ENCODE peak calls at places on chromosome 1, in six cellular contexts. M is nucleus accumbens, W is HT-29, Q is COLO829, D is cerebellar cortex, Y is Panc1. P is an unnamed sample.

GRCh38 chr1:11320153-11320936 is 47.3 kb downstream of the UBIAD1 start:
- DNase-seq in M (no peak), Y (peak), D (peak), Q (no peak), W (no peak), P (no peak)

GRCh38 chr1:3632716-3633343 is 8.0 kb downstream of the TPRG1L start:
- DNase-seq in D (no peak), Q (no peak), Y (no peak), M (no peak), W (no peak), P (no peak)

GRCh38 chr1:218369688-218370511 is 24.8 kb downstream of the TGFB2 start:
- DNase-seq in Y (no peak), Q (peak), M (no peak), W (no peak), D (no peak), P (peak)

GRCh38 chr1:48878191-48878940 is 101.7 kb upstream of the BEND5 start:
- DNase-seq in Q (peak), W (peak), Y (peak), M (no peak), D (no peak), P (peak)

GRCh38 chr1:213019450-213019849 is 3.8 kb upstream of the ANGEL2 start:
- DNase-seq in Y (no peak), W (no peak), D (no peak), Q (no peak), M (no peak), P (no peak)

GRCh38 chr1:229848762-229849677 is 218.0 kb upstream of the GALNT2 start:
- DNase-seq in W (peak), Q (peak), D (peak), Y (no peak), M (no peak), P (peak)

GRCh38 chr1:105137543-105138444 is 1388.1 kb downstream of the AMY1C start:
- DNase-seq in M (no peak), W (peak), Y (no peak), Q (peak), D (peak), P (no peak)

GRCh38 chr1:62407398-62408009 is 29.3 kb upstream of the USP1 start:
- DNase-seq in Q (peak), D (peak), Y (peak), M (peak), W (peak), P (peak)